ENCODE peak calls at places on chromosome 13, in six cellular contexts. D is fibroblast of mammary gland, P is AG10803, S is choroid plexus epithelial cell, F is Daoy, G is left lung. C is an unnamed sample.

GRCh38 chr13:111295896-111296295 is 24.5 kb upstream of the TEX29 start:
- DNase-seq in D (no peak), P (no peak), S (no peak), F (no peak), G (no peak), C (no peak)

GRCh38 chr13:74683411-74683810 is 549.2 kb upstream of the KLF12 start:
- DNase-seq in D (peak; percentile 9), P (no peak), S (peak; percentile 53), F (no peak), G (no peak), C (no peak)

GRCh38 chr13:112056284-112056727 is 10.6 kb upstream of the SOX1 start:
- DNase-seq in D (no peak), P (no peak), S (no peak), F (no peak), G (no peak), C (no peak)

GRCh38 chr13:96632536-96633320 is 361.5 kb downstream of the OXGR1 start:
- DNase-seq in D (peak; percentile 9), P (no peak), S (peak; percentile 79), F (peak; percentile 15), G (no peak), C (no peak)

GRCh38 chr13:48201044-48201443 is 32.0 kb upstream of the ITM2B start:
- DNase-seq in D (no peak), P (no peak), S (no peak), F (no peak), G (no peak), C (no peak)

GRCh38 chr13:52371736-52372247 is 34.2 kb downstream of the THSD1 start:
- DNase-seq in D (peak; percentile 77), P (peak; percentile 48), S (peak; percentile 29), F (peak; percentile 66), G (no peak), C (no peak)

GRCh38 chr13:36965767-36966166 is 33.4 kb downstream of the ALG5 start:
- DNase-seq in D (peak; percentile 83), P (peak; percentile 67), S (peak; percentile 92), F (peak; percentile 59), G (no peak), C (no peak)

GRCh38 chr13:111152836-111153235 is 37.7 kb downstream of the ARHGEF7 start:
- DNase-seq in D (peak; percentile 24), P (no peak), S (peak; percentile 29), F (no peak), G (no peak), C (peak; percentile 22)

GRCh38 chr13:99956473-99957349 is 14.9 kb downstream of the ZIC5 start:
- DNase-seq in D (no peak), P (no peak), S (no peak), F (no peak), G (no peak), C (no peak)

C was measured in pancreas.